ENCODE peak calls at places on chromosomes 11 and 22, in nine cellular contexts. H, V, G, W, F, P, S, Q and R are unnamed samples.

GRCh38 chr11:68256331-68256741 is 15.4 kb downstream of the C11orf24 start:
- DNase-seq in H (no peak), V (no peak), G (no peak), W (no peak), F (no peak), P (no peak), S (peak; percentile 68), Q (no peak), R (no peak)

GRCh38 chr11:61447601-61448551 is 18.0 kb downstream of the SDHAF2 start:
- DNase-seq in H (no peak), V (no peak), G (no peak), W (no peak), F (no peak), P (no peak), S (no peak), Q (no peak), R (no peak)

GRCh38 chr11:19989191-19989590 is 171.1 kb downstream of the DBX1 start:
- DNase-seq in H (no peak), V (no peak), G (no peak), W (no peak), F (no peak), P (no peak), S (no peak), Q (no peak), R (no peak)

GRCh38 chr11:107221743-107222142 is 203.5 kb upstream of the GUCY1A2 start:
- DNase-seq in H (no peak), V (no peak), G (no peak), W (no peak), F (no peak), P (no peak), S (no peak), Q (no peak), R (no peak)

GRCh38 chr11:124737638-124738293 is 2.0 kb upstream of the NRGN start:
- DNase-seq in H (no peak), V (no peak), G (no peak), W (no peak), F (no peak), P (no peak), S (no peak), Q (no peak), R (no peak)

GRCh38 chr11:35267504-35267903 is 128.5 kb downstream of the CD44 start:
- DNase-seq in H (no peak), V (no peak), G (no peak), W (no peak), F (no peak), P (no peak), S (peak; percentile 80), Q (no peak), R (no peak)

GRCh38 chr22:39362271-39362670 is 12.5 kb downstream of the SYNGR1 start:
- DNase-seq in H (no peak), V (no peak), G (no peak), W (no peak), F (no peak), P (no peak), S (no peak), Q (no peak), R (no peak)

GRCh38 chr11:106625566-106625965 is 392.7 kb downstream of the GUCY1A2 start:
- DNase-seq in H (no peak), V (no peak), G (no peak), W (no peak), F (no peak), P (no peak), S (peak; percentile 21), Q (no peak), R (no peak)

GRCh38 chr11:66113132-66113856 is 43.2 kb downstream of the PACS1 start:
- DNase-seq in H (no peak), V (no peak), G (no peak), W (no peak), F (no peak), P (no peak), S (peak; percentile 80), Q (no peak), R (no peak)

GRCh38 chr11:96964661-96965060 is 574.8 kb downstream of the JRKL start:
- DNase-seq in H (no peak), V (no peak), G (no peak), W (no peak), F (no peak), P (peak; percentile 54), S (no peak), Q (no peak), R (no peak)

GRCh38 chr11:66967670-66968425 is 7.3 kb upstream of the C11orf86 start:
- DNase-seq in H (no peak), V (no peak), G (no peak), W (no peak), F (no peak), P (no peak), S (peak; percentile 83), Q (no peak), R (peak; percentile 66)

GRCh38 chr22:23698673-23699235 is 7.9 kb downstream of the RGL4 start:
- DNase-seq in H (no peak), V (no peak), G (no peak), W (no peak), F (no peak), P (no peak), S (no peak), Q (no peak), R (no peak)

GRCh38 chr11:47148903-47149535 is 27.7 kb downstream of the ARFGAP2 start:
- DNase-seq in H (no peak), V (peak; percentile 19), G (no peak), W (peak; percentile 50), F (peak; percentile 92), P (no peak), S (peak; percentile 47), Q (no peak), R (no peak)

GRCh38 chr22:38125731-38126344 is 15.4 kb upstream of the BAIAP2L2 start:
- DNase-seq in H (no peak), V (no peak), G (no peak), W (peak; percentile 49), F (no peak), P (no peak), S (no peak), Q (no peak), R (no peak)

GRCh38 chr11:128956401-128957203 is 13.9 kb upstream of the TP53AIP1 start:
- DNase-seq in H (no peak), V (peak; percentile 37), G (no peak), W (no peak), F (peak; percentile 41), P (peak; percentile 62), S (peak; percentile 72), Q (no peak), R (no peak)

DNA sequence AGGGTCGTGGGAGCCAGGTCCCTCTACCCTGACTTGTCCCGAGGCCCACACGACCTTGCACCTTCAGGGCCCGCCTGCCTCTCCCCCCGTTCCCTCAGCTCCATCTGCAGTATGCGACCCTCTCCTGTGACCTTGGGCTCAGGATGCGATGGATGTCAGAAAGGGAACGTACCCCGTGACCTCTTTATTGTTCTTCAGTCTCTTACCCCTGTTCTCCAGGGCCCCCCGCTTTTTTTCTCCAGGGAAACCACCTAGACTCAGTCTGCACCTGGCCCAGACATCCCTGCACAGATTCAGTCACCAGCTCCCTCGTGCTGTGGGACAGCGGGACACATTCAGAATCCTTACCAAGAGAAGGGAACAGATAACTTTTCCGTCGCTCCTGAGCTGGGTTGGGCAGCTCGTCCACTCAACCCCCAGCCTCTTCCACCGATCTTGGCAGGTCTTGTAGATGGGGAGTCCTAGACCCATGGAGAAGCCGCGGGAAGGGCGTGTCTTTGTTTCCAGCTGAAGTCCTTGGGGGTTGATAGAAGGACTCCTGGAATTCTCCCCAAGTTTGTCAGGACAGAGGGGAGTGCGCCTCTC is 1.3 kb upstream of the PHOX2A start:
- DNase-seq in H (no peak), V (no peak), G (no peak), W (no peak), F (no peak), P (no peak), S (no peak), Q (no peak), R (no peak)
- H3K4me3 ChIP-seq in H (no peak overlapping the region), V (peak overlapping the region; percentile 100), G (no peak overlapping the region), W (no peak overlapping the region), F (no peak overlapping the region), P (no peak overlapping the region), S (no peak overlapping the region), Q (no peak overlapping the region), R (no peak overlapping the region)

GRCh38 chr11:114060402-114061052 is 1.0 kb downstream of the ZBTB16 start:
- DNase-seq in H (peak; percentile 44), V (no peak), G (no peak), W (peak; percentile 85), F (peak; percentile 47), P (peak; percentile 71), S (no peak), Q (no peak), R (no peak)

GRCh38 chr11:114059984-114060401 is 482 bp downstream of the ZBTB16 start:
- DNase-seq in H (no peak), V (no peak), G (no peak), W (no peak), F (no peak), P (peak; percentile 85), S (no peak), Q (no peak), R (no peak)

GRCh38 chr11:114059278-114059983 is at the start of gene ZBTB16:
- DNase-seq in H (peak; percentile 87), V (peak; percentile 32), G (peak; percentile 56), W (peak; percentile 98), F (peak; percentile 87), P (peak; percentile 94), S (no peak), Q (peak; percentile 52), R (peak; percentile 93)

GRCh38 chr11:114062272-114062671 is 2.8 kb downstream of the ZBTB16 start:
- DNase-seq in H (no peak), V (no peak), G (no peak), W (no peak), F (no peak), P (no peak), S (no peak), Q (no peak), R (no peak)

GRCh38 chr11:114061053-114062049 is 1.8 kb downstream of the ZBTB16 start:
- DNase-seq in H (peak; percentile 37), V (no peak), G (no peak), W (no peak), F (no peak), P (peak; percentile 74), S (no peak), Q (no peak), R (no peak)
- H3K4me3 ChIP-seq in H (peak overlapping the region; percentile 80), V (peak overlapping the region; percentile 54), G (peak overlapping the region; percentile 97), W (peak overlapping the region; percentile 90), F (peak overlapping the region; percentile 98), P (peak overlapping the region; percentile 74), S (peak overlapping the region; percentile 63), Q (peak overlapping the region; percentile 73), R (peak overlapping the region; percentile 97)

GRCh38 chr11:2393941-2394817 is 6.4 kb upstream of the TSSC4 start:
- DNase-seq in H (no peak), V (no peak), G (no peak), W (peak; percentile 74), F (no peak), P (no peak), S (no peak), Q (no peak), R (no peak)
- H3K4me3 ChIP-seq in H (no peak overlapping the region), V (no peak overlapping the region), G (no peak overlapping the region), W (no peak overlapping the region), F (no peak overlapping the region), P (no peak overlapping the region), S (no peak overlapping the region), Q (no peak overlapping the region), R (no peak overlapping the region)

DNA sequence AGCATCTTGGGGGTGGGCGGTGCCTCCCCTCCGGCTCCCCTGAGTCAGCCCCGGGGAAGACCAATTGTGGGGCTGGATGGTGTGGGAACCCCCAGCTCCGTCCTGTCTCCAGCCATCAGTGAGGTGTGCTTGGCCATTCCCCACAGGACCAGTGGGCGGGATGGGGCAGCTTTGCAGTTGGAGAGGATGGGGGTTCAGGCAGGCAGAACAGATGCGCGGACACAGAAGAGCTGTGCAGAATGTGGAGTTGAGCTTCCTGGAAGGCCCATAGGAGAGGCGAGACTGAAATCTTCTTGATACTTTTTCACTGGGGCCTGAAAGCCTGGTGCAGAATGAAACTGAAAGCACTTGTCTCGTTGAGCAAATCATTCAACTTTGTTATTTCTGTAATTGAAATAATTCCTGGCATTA is 23.8 kb downstream of the PARVB start:
- DNase-seq in H (no peak), V (no peak), G (no peak), W (no peak), F (no peak), P (no peak), S (peak; percentile 16), Q (no peak), R (no peak)
- H3K4me3 ChIP-seq in H (no peak overlapping the region), V (no peak overlapping the region), G (no peak overlapping the region), W (no peak overlapping the region), F (no peak overlapping the region), P (no peak overlapping the region), S (peak overlapping the region; percentile 39), Q (no peak overlapping the region), R (no peak overlapping the region)